ENCODE peak calls at places on chromosomes 12 and 14, in six cellular contexts. A, Y, S, K, V and P are unnamed samples.
A peak's percentile ranks its signal among the peaks of the same experiment; 100 is the strongest.

GRCh38 chr12:109767456-109767855 is 53.8 kb downstream of the FAM222A start:
- DNase-seq in A (no peak), V (no peak), K (no peak), Y (no peak), S (no peak), P (no peak)

GRCh38 chr14:96681826-96682225 is 115.4 kb upstream of the VRK1 start:
- DNase-seq in Y (no peak), A (no peak), V (no peak), K (no peak), S (no peak), P (peak; percentile 49)

GRCh38 chr14:97854918-97855317 is 1057.7 kb downstream of the VRK1 start:
- DNase-seq in Y (no peak), A (no peak), S (no peak), V (no peak), K (no peak), P (no peak)

GRCh38 chr12:131913666-131914065 is 15.4 kb upstream of the PUS1 start:
- DNase-seq in A (peak; percentile 50), K (no peak), S (no peak), Y (no peak), V (no peak), P (no peak)

GRCh38 chr14:105427893-105428485 is 8.4 kb downstream of the MTA1 start:
- DNase-seq in A (no peak), Y (no peak), K (no peak), S (no peak), V (no peak), P (no peak)

GRCh38 chr12:25372969-25373368 is 122.2 kb upstream of the KRAS start:
- DNase-seq in S (no peak), A (no peak), K (no peak), Y (no peak), V (no peak), P (no peak)

GRCh38 chr12:58433969-58434368 is 486.3 kb downstream of the LRIG3 start:
- DNase-seq in K (no peak), S (no peak), V (no peak), Y (no peak), A (no peak), P (no peak)

GRCh38 chr12:55727643-55728184 is 1.1 kb downstream of the CD63 start:
- DNase-seq in Y (no peak), V (no peak), A (no peak), S (no peak), K (no peak), P (peak; percentile 43)

GRCh38 chr12:89775336-89776005 is 66.8 kb upstream of the ATP2B1 start:
- DNase-seq in Y (no peak), A (no peak), S (no peak), V (no peak), K (peak; percentile 33), P (peak; percentile 17)

GRCh38 chr12:42798811-42799438 is 209.4 kb upstream of the PRICKLE1 start:
- DNase-seq in S (no peak), K (no peak), V (no peak), A (no peak), Y (no peak), P (no peak)

GRCh38 chr12:30064906-30065305 is 281.2 kb upstream of the TMTC1 start:
- DNase-seq in V (no peak), K (no peak), A (no peak), Y (no peak), S (no peak), P (no peak)

GRCh38 chr12:25705256-25705655 is 152.2 kb upstream of the LMNTD1 start:
- DNase-seq in V (no peak), S (no peak), K (no peak), A (no peak), Y (no peak), P (no peak)

GRCh38 chr12:20189767-20190166 is 178.6 kb upstream of the PDE3A start:
- DNase-seq in V (no peak), Y (no peak), A (no peak), S (no peak), K (peak; percentile 77), P (no peak)

GRCh38 chr14:38074754-38075153 is 132.9 kb upstream of the SSTR1 start:
- DNase-seq in Y (no peak), V (peak; percentile 3), K (no peak), A (no peak), S (no peak), P (no peak)

GRCh38 chr14:58738189-58738836 is 100.6 kb downstream of the DACT1 start:
- DNase-seq in V (peak; percentile 22), Y (no peak), A (no peak), K (no peak), S (no peak), P (peak; percentile 63)

GRCh38 chr12:110201995-110202394 is 77.8 kb downstream of the IFT81 start:
- DNase-seq in K (no peak), V (no peak), Y (no peak), A (no peak), S (no peak), P (no peak)

GRCh38 chr12:128387811-128388422 is 120.9 kb downstream of the TMEM132C start:
- DNase-seq in A (no peak), Y (peak; percentile 9), V (peak; percentile 10), S (no peak), K (peak; percentile 80), P (no peak)

GRCh38 chr14:68945585-68946289 is 33.4 kb downstream of the ACTN1 start:
- DNase-seq in A (no peak), K (no peak), V (peak; percentile 35), S (no peak), Y (no peak), P (no peak)

GRCh38 chr12:124852329-124852831 is 11.3 kb downstream of the SCARB1 start:
- DNase-seq in V (no peak), S (no peak), A (no peak), Y (no peak), K (no peak), P (no peak)

GRCh38 chr12:57892232-57892987 is 45.9 kb upstream of the CTDSP2 start:
- DNase-seq in A (no peak), V (no peak), S (no peak), Y (no peak), K (no peak), P (no peak)

GRCh38 chr12:124494751-124495129 is 72.7 kb downstream of the NCOR2 start:
- DNase-seq in S (no peak), Y (no peak), A (no peak), K (no peak), V (no peak), P (no peak)

GRCh38 chr14:51203881-51204280 is 36.2 kb upstream of the TMX1 start:
- DNase-seq in A (no peak), S (no peak), K (no peak), V (no peak), Y (no peak), P (no peak)

GRCh38 chr12:24931666-24932405 is 17.1 kb downstream of the BCAT1 start:
- DNase-seq in K (no peak), S (no peak), Y (no peak), A (peak; percentile 67), V (no peak), P (no peak)

GRCh38 chr12:80157640-80158039 is 58.3 kb downstream of the OTOGL start:
- DNase-seq in K (peak; percentile 26), A (no peak), V (no peak), S (no peak), Y (no peak), P (no peak)

GRCh38 chr14:52043690-52044089 is 25.2 kb downstream of the NID2 start:
- DNase-seq in A (peak; percentile 30), S (no peak), Y (peak; percentile 40), K (peak; percentile 55), V (peak; percentile 35), P (peak; percentile 59)

GRCh38 chr14:59510001-59510400 is 25.7 kb downstream of the JKAMP start:
- DNase-seq in K (no peak), S (no peak), Y (no peak), A (no peak), V (no peak), P (no peak)

GRCh38 chr12:22271036-22271435 is 63.5 kb downstream of the ST8SIA1 start:
- DNase-seq in Y (no peak), V (no peak), S (no peak), A (no peak), K (no peak), P (peak; percentile 85)

GRCh38 chr12:2336409-2336829 is 283.6 kb downstream of the CACNA1C start:
- DNase-seq in V (no peak), A (no peak), S (no peak), Y (no peak), K (peak; percentile 69), P (peak; percentile 92)

GRCh38 chr14:101628471-101628966 is 67.2 kb downstream of the DIO3 start:
- DNase-seq in V (peak; percentile 71), A (peak; percentile 89), S (peak; percentile 55), K (peak; percentile 77), Y (peak; percentile 74), P (peak; percentile 68)

GRCh38 chr12:29710104-29710503 is 73.6 kb downstream of the TMTC1 start:
- DNase-seq in A (no peak), Y (no peak), S (peak; percentile 19), V (no peak), K (peak; percentile 71), P (peak; percentile 31)

GRCh38 chr14:76919431-76919810 is 93.2 kb downstream of the LRRC74A start:
- DNase-seq in A (no peak), S (no peak), K (no peak), Y (no peak), V (no peak), P (no peak)

GRCh38 chr14:36659010-36659821 is 2.4 kb upstream of the PAX9 start:
- DNase-seq in K (no peak), Y (no peak), V (no peak), A (no peak), S (no peak), P (no peak)

GRCh38 chr12:132336451-132337413 is 7.3 kb upstream of the GALNT9 start:
- DNase-seq in Y (no peak), K (no peak), V (no peak), A (no peak), S (no peak), P (no peak)

GRCh38 chr14:93333631-93334095 is 827 bp upstream of the BTBD7 start:
- DNase-seq in Y (no peak), S (no peak), A (no peak), K (no peak), V (no peak), P (no peak)

GRCh38 chr14:67464377-67464776 is 24.1 kb downstream of the TMEM229B start:
- DNase-seq in Y (no peak), S (no peak), V (no peak), A (no peak), K (no peak), P (no peak)

GRCh38 chr14:75134644-75135043 is 7.8 kb upstream of the NEK9 start:
- DNase-seq in A (no peak), K (no peak), V (no peak), S (no peak), Y (no peak), P (peak; percentile 73)

GRCh38 chr12:15186593-15186992 is 34.6 kb downstream of the RERG start:
- DNase-seq in V (no peak), Y (no peak), A (no peak), S (no peak), K (no peak), P (no peak)

GRCh38 chr12:1282670-1283361 is 291.8 kb downstream of the ERC1 start:
- DNase-seq in S (no peak), Y (no peak), V (no peak), K (no peak), A (no peak), P (no peak)

GRCh38 chr12:4914720-4915119 is 5.0 kb downstream of the KCNA1 start:
- DNase-seq in S (no peak), A (no peak), V (no peak), Y (no peak), K (no peak), P (no peak)

GRCh38 chr12:50642035-50642451 is 121.9 kb upstream of the ATF1 start:
- DNase-seq in A (no peak), V (no peak), Y (no peak), S (no peak), K (no peak), P (peak; percentile 55)